ENCODE peak calls at places on chromosomes 3 and 15, in five cellular contexts. F, P, T, Q and I are unnamed samples.

GRCh38 chr3:70916375-70917055 is 604.1 kb upstream of the MDFIC2 start:
- DNase-seq in F (no peak), P (peak; percentile 43), T (no peak), Q (no peak), I (no peak)

GRCh38 chr3:62135731-62136130 is 237.6 kb downstream of the FEZF2 start:
- DNase-seq in F (no peak), P (no peak), T (no peak), Q (no peak), I (no peak)

GRCh38 chr15:71011503-71012155 is 103.6 kb upstream of the THSD4 start:
- DNase-seq in F (no peak), P (peak; percentile 6), T (no peak), Q (peak; percentile 75), I (no peak)

GRCh38 chr3:133930341-133930933 is 34.8 kb upstream of the RAB6B start:
- DNase-seq in F (no peak), P (peak; percentile 67), T (no peak), Q (peak; percentile 58), I (no peak)

GRCh38 chr3:24166518-24166917 is 221.4 kb downstream of the NR1D2 start:
- DNase-seq in F (no peak), P (no peak), T (no peak), Q (no peak), I (no peak)

GRCh38 chr3:162525052-162525451 is 1028.4 kb downstream of the OTOL1 start:
- DNase-seq in F (peak; percentile 15), P (no peak), T (no peak), Q (no peak), I (peak; percentile 67)

GRCh38 chr3:38755130-38755529 is 60.9 kb downstream of the SCN10A start:
- DNase-seq in F (no peak), P (no peak), T (no peak), Q (no peak), I (no peak)

GRCh38 chr15:80915462-80915861 is 74.2 kb downstream of the MESD start:
- DNase-seq in F (no peak), P (no peak), T (no peak), Q (no peak), I (no peak)

GRCh38 chr15:89621547-89621946 is 33.7 kb downstream of the KIF7 start:
- DNase-seq in F (no peak), P (no peak), T (no peak), Q (no peak), I (no peak)

GRCh38 chr3:194805546-194805945 is 119.9 kb downstream of the FAM43A start:
- DNase-seq in F (no peak), P (no peak), T (no peak), Q (no peak), I (no peak)

GRCh38 chr3:177358968-177359600 is 161.8 kb upstream of the TBL1XR1 start:
- DNase-seq in F (no peak), P (peak; percentile 47), T (peak; percentile 41), Q (peak; percentile 78), I (peak; percentile 75)

GRCh38 chr3:150292891-150293290 is 115.2 kb upstream of the TSC22D2 start:
- DNase-seq in F (no peak), P (no peak), T (no peak), Q (no peak), I (no peak)

GRCh38 chr15:50164458-50164857 is 17.5 kb upstream of the SLC27A2 start:
- DNase-seq in F (no peak), P (no peak), T (no peak), Q (peak; percentile 64), I (no peak)

GRCh38 chr15:90219421-90220141 is 14.2 kb downstream of the CIB1 start:
- DNase-seq in F (no peak), P (peak; percentile 90), T (no peak), Q (no peak), I (no peak)

DNA sequence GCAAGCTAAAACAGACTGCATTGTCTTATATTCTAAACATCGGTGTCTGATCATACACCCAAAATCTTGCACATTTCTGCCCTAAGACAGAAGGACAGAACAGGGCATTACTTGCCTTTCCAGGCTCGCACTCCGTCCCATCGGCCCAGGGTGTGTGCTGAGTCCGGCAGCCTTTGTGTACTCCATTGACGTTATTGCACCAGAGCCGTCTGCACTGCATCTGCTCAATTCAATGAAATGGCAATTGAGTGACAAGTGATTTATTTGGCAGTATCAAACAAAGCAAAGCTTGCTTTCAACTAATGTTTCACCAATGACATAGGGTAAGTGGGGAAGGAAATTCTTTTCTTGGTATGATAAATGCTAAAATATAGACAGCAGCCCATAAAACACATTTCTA is 40.0 kb downstream of the ADAMTS9 start:
- DNase-seq in F (no peak), P (no peak), T (no peak), Q (no peak), I (no peak)
- TF ChIP-seq EP300 in F (no peak), P (no peak), T (no peak), Q (no peak), I (no peak)

DNA sequence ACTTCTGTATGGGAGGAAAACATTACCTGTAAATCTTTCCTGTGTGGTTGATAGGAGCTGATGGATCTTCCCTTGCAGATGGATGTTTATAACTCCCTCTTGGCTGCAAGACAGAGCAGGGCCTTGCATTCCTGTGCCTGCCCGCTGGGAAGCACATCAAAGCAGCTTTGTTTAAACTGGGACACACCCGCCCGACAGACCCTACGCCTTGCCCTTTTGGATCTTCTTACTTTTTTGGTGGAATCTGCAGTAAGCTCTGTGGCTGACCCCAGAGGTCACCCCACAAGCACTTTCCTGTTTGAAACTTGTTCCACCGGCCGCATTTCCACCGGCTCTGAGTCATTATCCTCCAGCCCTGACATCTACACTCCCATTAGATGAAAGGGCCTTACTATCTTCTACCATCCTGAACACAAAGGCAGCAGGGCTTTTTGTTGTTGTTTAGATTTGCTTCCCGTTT is 244.1 kb upstream of the STT3B start:
- DNase-seq in F (peak; percentile 23), P (no peak), T (peak; percentile 64), Q (peak; percentile 91), I (no peak)
- TF ChIP-seq EP300 in F (peak; percentile 32), P (no peak), T (no peak), Q (peak; percentile 75), I (no peak)

GRCh38 chr3:13823692-13824091 is 56.2 kb downstream of the WNT7A start:
- DNase-seq in F (no peak), P (no peak), T (no peak), Q (no peak), I (no peak)
- TF ChIP-seq EP300 in F (no peak), P (no peak), T (no peak), Q (no peak), I (no peak)

GRCh38 chr3:102142379-102143058 is 292.3 kb upstream of the ZPLD1 start:
- DNase-seq in F (no peak), P (no peak), T (no peak), Q (no peak), I (no peak)

GRCh38 chr3:102143536-102143935 is 291.3 kb upstream of the ZPLD1 start:
- DNase-seq in F (no peak), P (no peak), T (no peak), Q (no peak), I (no peak)

GRCh38 chr3:102140116-102140515 is 290.8 kb downstream of the NFKBIZ start:
- DNase-seq in F (no peak), P (no peak), T (no peak), Q (no peak), I (no peak)

GRCh38 chr3:102141096-102141912 is 292.0 kb downstream of the NFKBIZ start:
- DNase-seq in F (no peak), P (no peak), T (no peak), Q (no peak), I (no peak)

GRCh38 chr3:102141913-102142210 is 292.5 kb downstream of the NFKBIZ start:
- DNase-seq in F (no peak), P (no peak), T (no peak), Q (no peak), I (no peak)
- TF ChIP-seq EP300 in F (peak; percentile 10), P (no peak), T (no peak), Q (no peak), I (no peak)